ENCODE peak calls at places on chromosomes 13 and 19, in nine cellular contexts. V is effector CD4-positive, alpha-beta T cell; Z is ovary; M is right cardiac atrium; A is EH; U is activated naive CD4-positive, alpha-beta T cell treated with Interleukin-2 at 50 U/mL for 16 hours; P is NCI-H2171 treated with DMSO at 0.1 percent for 48 hours; E is AG08396; Q is hypothalamus. C is an unnamed sample.

GRCh38 chr13:83151308-83151660 is 731.0 kb downstream of the SLITRK1 start:
- DNase-seq in U (no peak), Z (no peak), E (no peak), A (peak; percentile 64), P (no peak), V (no peak), Q (no peak), M (no peak), C (no peak)

GRCh38 chr13:107028751-107029150 is 460.8 kb upstream of the ARGLU1 start:
- DNase-seq in M (no peak), P (no peak), E (no peak), A (no peak), Z (no peak), U (no peak), V (no peak), Q (no peak), C (no peak)

GRCh38 chr13:48278806-48279205 is 24.7 kb upstream of the RB1 start:
- DNase-seq in E (no peak), Q (no peak), U (no peak), M (no peak), A (no peak), V (no peak), Z (no peak), P (no peak), C (peak; percentile 43)

GRCh38 chr13:113904411-113904810 is 40.5 kb upstream of the GAS6 start:
- DNase-seq in P (no peak), V (no peak), Z (peak; percentile 41), A (peak; percentile 46), Q (no peak), M (peak; percentile 86), U (peak; percentile 31), E (no peak), C (peak; percentile 42)

GRCh38 chr19:7819337-7819736 is 10.7 kb upstream of the EVI5L start:
- DNase-seq in A (no peak), M (no peak), E (no peak), Q (no peak), P (no peak), Z (no peak), V (no peak), U (no peak), C (no peak)

GRCh38 chr13:41558781-41559560 is 101.6 kb downstream of the RGCC start:
- DNase-seq in U (no peak), Z (no peak), V (no peak), Q (no peak), A (no peak), E (no peak), M (no peak), P (no peak), C (no peak)

GRCh38 chr13:113974304-113975281 is 717 bp upstream of the C13orf46 start:
- DNase-seq in M (peak; percentile 37), E (no peak), U (no peak), V (no peak), P (no peak), A (no peak), Q (no peak), Z (peak; percentile 29), C (no peak)

GRCh38 chr13:110409581-110409992 is 102.5 kb downstream of the COL4A2 start:
- DNase-seq in V (no peak), Q (no peak), A (peak; percentile 97), Z (no peak), U (no peak), E (no peak), M (peak; percentile 70), P (no peak), C (no peak)

GRCh38 chr19:37928527-37929286 is 21.7 kb downstream of the SIPA1L3 start:
- DNase-seq in Q (no peak), M (no peak), P (peak; percentile 45), A (no peak), V (no peak), Z (no peak), U (no peak), E (no peak), C (peak; percentile 75)

GRCh38 chr13:113040597-113041292 is 64.8 kb upstream of the F7 start:
- DNase-seq in Q (no peak), V (no peak), M (peak; percentile 43), E (no peak), P (no peak), Z (peak; percentile 49), U (no peak), A (peak; percentile 10), C (no peak)

GRCh38 chr13:62879071-62879470 is 1463.4 kb upstream of the PCDH20 start:
- DNase-seq in Q (no peak), U (no peak), P (no peak), Z (no peak), V (no peak), E (no peak), M (no peak), A (peak; percentile 3), C (no peak)

GRCh38 chr13:35549481-35549880 is 73.0 kb upstream of the MAB21L1 start:
- DNase-seq in U (no peak), E (peak; percentile 20), M (no peak), P (peak; percentile 6), Q (no peak), Z (no peak), V (no peak), A (peak; percentile 87), C (peak; percentile 34)

GRCh38 chr13:111341886-111342285 is 21.4 kb downstream of the TEX29 start:
- DNase-seq in P (no peak), U (no peak), V (no peak), Z (no peak), A (no peak), M (no peak), E (no peak), Q (no peak), C (no peak)

GRCh38 chr13:67119481-67119883 is 110.7 kb downstream of the PCDH9 start:
- DNase-seq in U (no peak), Q (no peak), Z (no peak), E (peak; percentile 3), M (no peak), P (peak; percentile 59), V (no peak), A (peak; percentile 52), C (peak; percentile 87)

GRCh38 chr13:28568286-28568685 is 73.4 kb upstream of the FLT1 start:
- DNase-seq in E (peak; percentile 26), M (peak; percentile 89), U (no peak), Z (peak; percentile 37), Q (no peak), P (no peak), A (peak; percentile 78), V (no peak), C (no peak)

GRCh38 chr19:6224308-6224675 is 55.5 kb downstream of the MLLT1 start:
- DNase-seq in A (no peak), Z (no peak), E (no peak), U (no peak), V (no peak), Q (no peak), M (peak; percentile 43), P (no peak), C (no peak)

GRCh38 chr13:110559429-110559943 is 2.0 kb downstream of the RAB20 start:
- DNase-seq in Z (peak; percentile 67), A (peak; percentile 47), Q (no peak), V (no peak), M (peak; percentile 73), P (no peak), E (peak; percentile 79), U (no peak), C (no peak)

GRCh38 chr13:52650731-52651130 is 1.9 kb upstream of the SUGT1 start:
- DNase-seq in M (no peak), Q (no peak), E (no peak), U (no peak), A (no peak), V (no peak), P (no peak), Z (no peak), C (no peak)

GRCh38 chr13:63864171-63864902 is 2448.7 kb upstream of the PCDH20 start:
- DNase-seq in Q (no peak), E (no peak), U (no peak), Z (no peak), V (no peak), M (no peak), P (no peak), A (no peak), C (no peak)

GRCh38 chr13:51585234-51585672 is 991 bp downstream of the WDFY2 start:
- DNase-seq in E (no peak), U (no peak), Z (no peak), V (no peak), Q (no peak), M (no peak), P (no peak), A (peak; percentile 39), C (peak; percentile 34)

GRCh38 chr19:3908266-3909054 is 24.4 kb upstream of the NMRK2 start:
- DNase-seq in U (no peak), P (no peak), M (no peak), Z (no peak), Q (no peak), E (no peak), A (no peak), V (no peak), C (no peak)

GRCh38 chr19:6156033-6156432 is 20.6 kb downstream of the ACSBG2 start:
- DNase-seq in P (no peak), Q (no peak), E (no peak), A (no peak), Z (no peak), U (no peak), V (no peak), M (no peak), C (no peak)

GRCh38 chr19:19461671-19462622 is 53.4 kb downstream of the TSSK6 start:
- DNase-seq in Q (peak; percentile 16), E (peak; percentile 61), Z (peak; percentile 76), V (no peak), P (peak; percentile 61), M (peak; percentile 88), A (peak; percentile 38), U (no peak), C (peak; percentile 98)

GRCh38 chr13:93776936-93777335 is 550.3 kb downstream of the GPC6 start:
- DNase-seq in V (no peak), E (peak; percentile 9), Q (no peak), U (no peak), P (no peak), M (no peak), Z (no peak), A (peak; percentile 72), C (peak; percentile 28)

GRCh38 chr19:40225440-40226305 is 816 bp downstream of the CCNP start:
- DNase-seq in V (no peak), P (no peak), E (peak; percentile 69), Q (no peak), U (no peak), A (peak; percentile 61), M (no peak), Z (no peak), C (peak; percentile 60)

GRCh38 chr19:55666343-55667005 is 8.6 kb upstream of the EPN1 start:
- DNase-seq in A (no peak), E (no peak), M (no peak), V (no peak), Z (no peak), Q (no peak), U (no peak), P (no peak), C (no peak)

GRCh38 chr19:31127132-31127967 is 221.9 kb downstream of the TSHZ3 start:
- DNase-seq in Q (no peak), Z (peak; percentile 56), P (no peak), A (peak; percentile 99), M (no peak), U (no peak), E (peak; percentile 92), V (no peak), C (no peak)

GRCh38 chr19:5936308-5936980 is 22.4 kb downstream of the CAPS start:
- DNase-seq in Q (no peak), U (no peak), P (no peak), A (no peak), E (no peak), Z (no peak), M (peak; percentile 35), V (no peak), C (peak; percentile 30)

C was measured in NCI-H69.